ENCODE peak calls at places on chromosome 20, in five cellular contexts. A is heart left ventricle, H is fibroblast of lung, J is mucosa of descending colon, R is cardiac fibroblast. Q is an unnamed sample.

GRCh38 chr20:32585519-32586127 is 490 bp upstream of the NOL4L start:
- DNase-seq in A (no peak), H (no peak), J (no peak), R (no peak), Q (no peak)

GRCh38 chr20:20702330-20703245 is 9.9 kb downstream of the RALGAPA2 start:
- DNase-seq in A (no peak), H (no peak), J (no peak), R (no peak), Q (no peak)

GRCh38 chr20:43462369-43463132 is 4.9 kb downstream of the SRSF6 start:
- DNase-seq in A (no peak), H (no peak), J (no peak), R (no peak), Q (no peak)

GRCh38 chr20:57481281-57481711 is 43.6 kb downstream of the CTCFL start:
- DNase-seq in A (no peak), H (no peak), J (no peak), R (no peak), Q (no peak)

GRCh38 chr20:5041433-5041832 is 40.1 kb upstream of the SLC23A2 start:
- DNase-seq in A (no peak), H (peak; percentile 25), J (no peak), R (peak; percentile 77), Q (no peak)

GRCh38 chr20:48685300-48685699 is 142.5 kb downstream of the PREX1 start:
- DNase-seq in A (no peak), H (no peak), J (no peak), R (no peak), Q (no peak)

GRCh38 chr20:32626859-32627636 is 41.9 kb upstream of the NOL4L start:
- DNase-seq in A (no peak), H (no peak), J (no peak), R (no peak), Q (no peak)

GRCh38 chr20:59173938-59174496 is 10.4 kb downstream of the ZNF831 start:
- DNase-seq in A (no peak), H (no peak), J (no peak), R (no peak), Q (no peak)

GRCh38 chr20:10626896-10627295 is 46.9 kb downstream of the JAG1 start:
- DNase-seq in A (no peak), H (peak; percentile 68), J (no peak), R (peak; percentile 82), Q (no peak)

GRCh38 chr20:3115190-3116107 is 30.9 kb upstream of the AVP start:
- DNase-seq in A (no peak), H (peak; percentile 57), J (peak; percentile 15), R (peak; percentile 74), Q (peak; percentile 17)

GRCh38 chr20:59063358-59064213 is 21.0 kb upstream of the PRELID3B start:
- DNase-seq in A (peak; percentile 65), H (peak; percentile 75), J (no peak), R (peak; percentile 80), Q (no peak)

GRCh38 chr20:3660262-3661059 is 2.7 kb downstream of the GFRA4 start:
- DNase-seq in A (no peak), H (no peak), J (no peak), R (no peak), Q (no peak)

GRCh38 chr20:57928181-57928967 is 218.6 kb upstream of the PMEPA1 start:
- DNase-seq in A (no peak), H (no peak), J (no peak), R (no peak), Q (peak; percentile 41)

GRCh38 chr20:35006531-35006971 is 50.9 kb downstream of the MYH7B start:
- DNase-seq in A (peak; percentile 40), H (no peak), J (no peak), R (no peak), Q (no peak)

GRCh38 chr20:40108321-40108720 is 580.7 kb downstream of the MAFB start:
- DNase-seq in A (no peak), H (no peak), J (no peak), R (no peak), Q (no peak)

GRCh38 chr20:19886666-19887288 is 128.7 kb downstream of the RIN2 start:
- DNase-seq in A (no peak), H (no peak), J (peak; percentile 45), R (peak; percentile 27), Q (no peak)

GRCh38 chr20:20802328-20802727 is 89.9 kb upstream of the RALGAPA2 start:
- DNase-seq in A (no peak), H (no peak), J (no peak), R (peak; percentile 24), Q (no peak)

GRCh38 chr20:16062661-16063591 is 510.3 kb downstream of the KIF16B start:
- DNase-seq in A (no peak), H (peak; percentile 1), J (no peak), R (no peak), Q (no peak)

GRCh38 chr20:56736285-56736857 is 107.3 kb downstream of the TFAP2C start:
- DNase-seq in A (no peak), H (no peak), J (no peak), R (no peak), Q (no peak)

GRCh38 chr20:59495894-59496510 is 108.3 kb upstream of the PHACTR3 start:
- DNase-seq in A (peak; percentile 77), H (peak; percentile 59), J (peak; percentile 72), R (peak; percentile 72), Q (peak; percentile 11)

GRCh38 chr20:13307562-13308163 is 86.6 kb downstream of the ISM1 start:
- DNase-seq in A (no peak), H (no peak), J (no peak), R (no peak), Q (no peak)

DNA sequence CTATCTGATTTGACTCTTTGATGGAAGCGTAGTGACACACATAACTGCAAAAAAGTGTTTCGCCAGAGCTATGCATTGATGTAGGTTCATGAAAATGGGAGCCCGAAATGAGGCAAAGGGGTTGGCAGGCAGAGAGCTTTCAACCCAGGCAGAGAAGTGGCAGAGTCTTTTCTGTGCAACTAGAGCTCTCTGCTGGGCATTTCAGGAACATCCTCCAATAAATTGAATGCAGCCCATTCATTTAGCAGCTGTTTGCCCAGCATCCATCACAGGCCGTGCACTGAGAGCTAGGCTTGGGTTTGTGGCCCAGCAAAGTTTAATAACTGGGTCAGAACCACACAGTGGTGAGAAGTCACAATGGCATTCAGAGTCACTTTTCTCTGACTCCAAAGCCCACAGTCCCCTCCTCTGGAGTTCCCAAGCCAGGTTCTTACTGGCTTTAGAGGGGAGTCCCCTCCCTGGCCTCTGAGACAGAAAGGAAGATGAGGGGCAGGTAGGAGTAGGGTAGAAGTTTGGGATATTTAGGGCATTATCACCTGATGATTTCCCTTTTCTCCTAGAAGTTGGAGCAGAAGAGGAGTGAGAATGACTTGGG is 31.8 kb upstream of the ELMO2 start:
- DNase-seq in A (no peak), H (peak; percentile 67), J (peak; percentile 4), R (peak; percentile 58), Q (no peak)
- TF ChIP-seq CTCF in A (no peak), H (peak; percentile 58), J (no peak), R (peak; percentile 30), Q (peak; percentile 50)

GRCh38 chr20:64116016-64116415 is 8.7 kb upstream of the NPBWR2 start:
- DNase-seq in A (no peak), H (no peak), J (no peak), R (no peak), Q (no peak)

GRCh38 chr20:64121586-64121985 is 14.2 kb upstream of the NPBWR2 start:
- DNase-seq in A (peak; percentile 31), H (no peak), J (no peak), R (no peak), Q (no peak)

GRCh38 chr20:64119301-64119680 is 11.9 kb upstream of the NPBWR2 start:
- DNase-seq in A (no peak), H (no peak), J (no peak), R (no peak), Q (no peak)

GRCh38 chr20:64116541-64117423 is 9.4 kb upstream of the NPBWR2 start:
- DNase-seq in A (no peak), H (no peak), J (no peak), R (no peak), Q (no peak)

GRCh38 chr20:64119681-64120341 is 12.4 kb upstream of the NPBWR2 start:
- DNase-seq in A (peak; percentile 42), H (peak; percentile 4), J (no peak), R (no peak), Q (no peak)
- H3K4me3 ChIP-seq in A (no peak overlapping the region), H (no peak overlapping the region), J (no peak overlapping the region), R (no peak overlapping the region), Q (no peak overlapping the region)

DNA sequence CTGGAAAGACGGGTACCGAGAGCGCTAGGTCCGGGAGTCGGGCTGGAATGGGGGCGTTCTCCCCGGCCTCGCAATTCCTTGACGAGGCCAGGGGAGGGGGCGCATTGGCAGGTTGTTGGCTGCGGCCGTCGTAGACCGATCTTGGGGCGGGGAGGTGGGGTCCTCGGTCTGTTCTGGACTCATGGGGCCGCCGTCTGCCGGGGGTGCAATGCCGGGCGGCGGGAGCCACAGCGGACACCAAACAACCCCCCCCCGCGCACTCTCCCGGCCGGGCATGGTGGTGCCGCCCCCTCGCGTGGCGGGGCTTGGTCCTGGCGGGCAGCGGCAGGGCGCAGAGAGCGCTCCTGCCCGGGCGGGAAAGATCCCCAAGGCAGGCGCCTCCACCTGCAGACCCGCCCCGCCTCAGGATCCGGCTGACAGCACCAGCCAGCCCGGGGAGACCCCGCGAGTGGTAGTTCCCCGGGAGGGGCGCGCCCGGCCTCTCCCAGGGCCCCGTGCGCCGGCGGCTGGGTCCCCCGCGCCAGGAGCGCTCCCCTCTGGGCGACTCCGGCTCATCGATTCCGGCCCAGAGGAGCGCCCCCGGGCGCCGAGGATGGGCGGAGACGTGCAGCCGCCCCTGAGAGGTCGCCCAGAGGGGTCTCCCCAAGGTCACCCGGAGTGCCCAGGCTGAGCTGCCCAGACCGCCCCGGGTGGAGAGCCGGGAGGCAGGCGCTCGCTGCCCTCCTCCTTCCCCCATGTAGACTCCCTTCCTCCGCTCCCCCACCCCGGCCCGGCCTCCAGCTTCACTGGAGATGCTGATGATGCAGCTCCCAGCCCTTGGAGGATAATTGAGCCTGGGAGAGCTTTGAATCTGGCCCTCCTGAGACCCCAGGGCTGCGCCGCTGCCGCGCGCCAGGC is 709 bp downstream of the PPP1R16B start:
- DNase-seq in A (peak; percentile 67), H (no peak), J (peak; percentile 19), R (no peak), Q (no peak)
- TF ChIP-seq CTCF in A (no peak), H (no peak), J (no peak), R (no peak), Q (no peak)

GRCh38 chr20:63007472-63007721 is 633 bp upstream of the BHLHE23 start:
- DNase-seq in A (no peak), H (no peak), J (no peak), R (no peak), Q (no peak)

GRCh38 chr20:63007722-63008488 is 1.1 kb upstream of the BHLHE23 start:
- DNase-seq in A (no peak), H (no peak), J (no peak), R (no peak), Q (no peak)

GRCh38 chr20:63009044-63009961 is 2.5 kb upstream of the BHLHE23 start:
- DNase-seq in A (peak; percentile 87), H (peak; percentile 53), J (peak; percentile 84), R (peak; percentile 68), Q (no peak)

GRCh38 chr20:63009988-63010769 is 3.4 kb upstream of the BHLHE23 start:
- DNase-seq in A (no peak), H (no peak), J (peak; percentile 40), R (no peak), Q (no peak)

GRCh38 chr20:63008541-63009043 is 1.8 kb upstream of the BHLHE23 start:
- DNase-seq in A (no peak), H (no peak), J (no peak), R (no peak), Q (no peak)
- H3K4me3 ChIP-seq in A (no peak overlapping the region), H (no peak overlapping the region), J (no peak overlapping the region), R (no peak overlapping the region), Q (no peak overlapping the region)

GRCh38 chr20:8678098-8678776 is 390.6 kb upstream of the PLCB4 start:
- DNase-seq in A (no peak), H (no peak), J (no peak), R (no peak), Q (no peak)
- TF ChIP-seq CTCF in A (no peak), H (no peak), J (no peak), R (no peak), Q (no peak)

Q was measured in AG09309.